ENCODE peak calls at places on chromosome 1, in six cellular contexts. One of them, this sample, is unnamed.
A peak's percentile ranks its signal among the peaks of the same experiment; 100 is the strongest.

GRCh38 chr1:179128520-179128919 is 46.6 kb downstream of the TOR3A start:
- DNase-seq in COR-L47: no peak
- DNase-seq in stimulated activated naive CD4-positive, alpha-beta T cell: no peak
- DNase-seq in NCI-H1930: no peak
- DNase-seq in caudate nucleus: no peak
- DNase-seq in WERI-Rb-1: no peak
- DNase-seq in this sample: no peak

GRCh38 chr1:186213225-186213607 is 161.8 kb downstream of the TPR start:
- DNase-seq in COR-L47: no peak
- DNase-seq in stimulated activated naive CD4-positive, alpha-beta T cell: no peak
- DNase-seq in NCI-H1930: no peak
- DNase-seq in caudate nucleus: no peak
- DNase-seq in WERI-Rb-1: no peak
- DNase-seq in this sample: no peak

GRCh38 chr1:108125312-108126138 is 74.6 kb downstream of the SLC25A24 start:
- DNase-seq in COR-L47: peak; percentile 36
- DNase-seq in stimulated activated naive CD4-positive, alpha-beta T cell: peak; percentile 54
- DNase-seq in NCI-H1930: peak; percentile 71
- DNase-seq in caudate nucleus: peak; percentile 66
- DNase-seq in WERI-Rb-1: peak; percentile 72
- DNase-seq in this sample: peak; percentile 73

GRCh38 chr1:206544562-206545257 is 37.4 kb downstream of the RASSF5 start:
- DNase-seq in COR-L47: peak; percentile 61
- DNase-seq in stimulated activated naive CD4-positive, alpha-beta T cell: peak; percentile 78
- DNase-seq in NCI-H1930: peak; percentile 27
- DNase-seq in caudate nucleus: peak; percentile 18
- DNase-seq in WERI-Rb-1: peak; percentile 96
- DNase-seq in this sample: peak; percentile 85

GRCh38 chr1:33175865-33176264 is 6.0 kb downstream of the TRIM62 start:
- DNase-seq in COR-L47: no peak
- DNase-seq in stimulated activated naive CD4-positive, alpha-beta T cell: no peak
- DNase-seq in NCI-H1930: no peak
- DNase-seq in caudate nucleus: no peak
- DNase-seq in WERI-Rb-1: no peak
- DNase-seq in this sample: no peak

GRCh38 chr1:22350171-22350961 is 101.3 kb upstream of the ZBTB40 start:
- DNase-seq in COR-L47: no peak
- DNase-seq in stimulated activated naive CD4-positive, alpha-beta T cell: no peak
- DNase-seq in NCI-H1930: no peak
- DNase-seq in caudate nucleus: no peak
- DNase-seq in WERI-Rb-1: peak; percentile 74
- DNase-seq in this sample: no peak

GRCh38 chr1:220879509-220880366 is 495 bp downstream of the HLX start:
- DNase-seq in COR-L47: peak; percentile 18
- DNase-seq in stimulated activated naive CD4-positive, alpha-beta T cell: no peak
- DNase-seq in NCI-H1930: peak; percentile 19
- DNase-seq in caudate nucleus: no peak
- DNase-seq in WERI-Rb-1: peak; percentile 65
- DNase-seq in this sample: peak; percentile 69

GRCh38 chr1:97680460-97680859 is 240.4 kb downstream of the DPYD start:
- DNase-seq in COR-L47: no peak
- DNase-seq in stimulated activated naive CD4-positive, alpha-beta T cell: no peak
- DNase-seq in NCI-H1930: no peak
- DNase-seq in caudate nucleus: no peak
- DNase-seq in WERI-Rb-1: no peak
- DNase-seq in this sample: no peak

GRCh38 chr1:196071452-196071851 is 536.8 kb downstream of the KCNT2 start:
- DNase-seq in COR-L47: no peak
- DNase-seq in stimulated activated naive CD4-positive, alpha-beta T cell: no peak
- DNase-seq in NCI-H1930: no peak
- DNase-seq in caudate nucleus: no peak
- DNase-seq in WERI-Rb-1: no peak
- DNase-seq in this sample: no peak

GRCh38 chr1:3641816-3642215 is 8.1 kb downstream of the WRAP73 start:
- DNase-seq in COR-L47: no peak
- DNase-seq in stimulated activated naive CD4-positive, alpha-beta T cell: no peak
- DNase-seq in NCI-H1930: no peak
- DNase-seq in caudate nucleus: no peak
- DNase-seq in WERI-Rb-1: no peak
- DNase-seq in this sample: no peak